ENCODE peak calls at places on chromosome 11, in seven cellular contexts. T is posterior vena cava, S is C1 segment of cervical spinal cord, G is GM03348, O is dorsolateral prefrontal cortex, I is Kasumi-1, L is LHCN-M2. A is an unnamed sample.

GRCh38 chr11:68206211-68206610 is 6.9 kb downstream of the KMT5B start:
- DNase-seq in S (peak), L (peak), G (peak), T (no peak), I (peak), O (no peak), A (no peak)

GRCh38 chr11:2303627-2304155 is 1.9 kb downstream of the TSPAN32 start:
- DNase-seq in S (no peak), I (no peak), O (no peak), L (no peak), T (no peak), G (no peak), A (no peak)

GRCh38 chr11:96964661-96965060 is 574.8 kb downstream of the JRKL start:
- DNase-seq in T (no peak), L (no peak), O (no peak), I (no peak), G (no peak), S (no peak), A (no peak)

GRCh38 chr11:75562836-75563484 is 907 bp downstream of the SERPINH1 start:
- DNase-seq in S (peak), I (no peak), T (no peak), O (no peak), G (peak), L (peak), A (no peak)

GRCh38 chr11:14882196-14882595 is 9.8 kb downstream of the CYP2R1 start:
- DNase-seq in G (no peak), I (no peak), L (no peak), S (no peak), O (no peak), T (no peak), A (no peak)

GRCh38 chr11:89293966-89294679 is 116.4 kb downstream of the TYR start:
- DNase-seq in G (peak), L (no peak), S (no peak), I (no peak), T (no peak), O (no peak), A (peak)

GRCh38 chr11:970319-970871 is 44.7 kb downstream of the AP2A2 start:
- DNase-seq in O (no peak), I (peak), T (no peak), L (no peak), S (no peak), G (no peak), A (no peak)

GRCh38 chr11:70745451-70745850 is 347.1 kb downstream of the CTTN start:
- DNase-seq in I (no peak), O (no peak), L (no peak), S (no peak), T (no peak), G (no peak), A (no peak)

GRCh38 chr11:65522640-65523322 is 2.1 kb upstream of the SCYL1 start:
- DNase-seq in G (no peak), T (peak), O (no peak), L (no peak), I (peak), S (no peak), A (no peak)

GRCh38 chr11:19633276-19633675 is 79.4 kb upstream of the NAV2 start:
- DNase-seq in I (no peak), G (peak), O (peak), L (no peak), T (peak), S (peak), A (no peak)

GRCh38 chr11:131910491-131911387 is 540.3 kb downstream of the NTM start:
- DNase-seq in O (no peak), S (no peak), L (no peak), T (no peak), I (no peak), G (peak), A (no peak)

GRCh38 chr11:10351768-10352641 is 47.1 kb downstream of the ADM start:
- DNase-seq in G (peak), S (no peak), I (no peak), L (peak), T (no peak), O (no peak), A (no peak)

GRCh38 chr11:76025068-76025467 is 181.2 kb downstream of the WNT11 start:
- DNase-seq in S (no peak), L (peak), O (no peak), I (no peak), G (peak), T (no peak), A (no peak)

GRCh38 chr11:134412508-134413333 is 679 bp upstream of the B3GAT1 start:
- DNase-seq in G (no peak), S (peak), I (no peak), T (no peak), L (no peak), O (peak), A (peak)

GRCh38 chr11:93570759-93571413 is 27.7 kb upstream of the SMCO4 start:
- DNase-seq in G (peak), T (no peak), I (no peak), L (peak), O (no peak), S (no peak), A (no peak)

GRCh38 chr11:132623496-132623895 is 908.8 kb downstream of the OPCML start:
- DNase-seq in S (no peak), O (no peak), G (no peak), T (no peak), L (peak), I (no peak), A (no peak)

GRCh38 chr11:19929147-19929546 is 216.5 kb downstream of the NAV2 start:
- DNase-seq in G (peak), S (no peak), T (no peak), L (no peak), I (no peak), O (no peak), A (no peak)

GRCh38 chr11:65417702-65418430 is 4.7 kb upstream of the NEAT1 start:
- DNase-seq in T (peak), G (peak), S (peak), O (no peak), L (peak), I (peak), A (no peak)

GRCh38 chr11:79592441-79593223 is 151.8 kb upstream of the TENM4 start:
- DNase-seq in I (peak), T (no peak), G (no peak), L (no peak), O (no peak), S (no peak), A (no peak)

GRCh38 chr11:58813693-58814092 is 30.8 kb downstream of the GLYATL2 start:
- DNase-seq in G (no peak), I (no peak), T (no peak), O (no peak), S (no peak), L (no peak), A (no peak)

GRCh38 chr11:113926273-113927183 is 21.9 kb downstream of the HTR3B start:
- DNase-seq in G (no peak), T (no peak), O (no peak), S (no peak), I (no peak), L (peak), A (no peak)

GRCh38 chr11:43947003-43947500 is 4.6 kb downstream of the C11orf96 start:
- DNase-seq in G (no peak), L (no peak), I (peak), S (no peak), T (peak), O (no peak), A (no peak)

GRCh38 chr11:112784323-112785073 is 176.7 kb upstream of the NCAM1 start:
- DNase-seq in S (no peak), O (peak), I (no peak), G (peak), T (peak), L (peak), A (no peak)

GRCh38 chr11:129960216-129961214 is 42.1 kb downstream of the PRDM10 start:
- DNase-seq in S (no peak), T (no peak), O (no peak), I (no peak), L (peak), G (peak), A (no peak)

GRCh38 chr11:118064956-118065355 is 11.9 kb upstream of the TMPRSS4 start:
- DNase-seq in I (no peak), O (no peak), T (peak), L (no peak), S (no peak), G (no peak), A (no peak)

GRCh38 chr11:125465254-125465653 is 30.8 kb downstream of the FEZ1 start:
- DNase-seq in S (no peak), T (no peak), G (no peak), L (no peak), I (no peak), O (no peak), A (no peak)

GRCh38 chr11:120539681-120540369 is 28.3 kb downstream of the GRIK4 start:
- DNase-seq in L (peak), S (no peak), O (no peak), G (peak), I (no peak), T (no peak), A (no peak)

GRCh38 chr11:94142308-94143277 is 14.0 kb downstream of the PANX1 start:
- DNase-seq in G (no peak), S (no peak), L (no peak), I (no peak), O (no peak), T (no peak), A (no peak)

GRCh38 chr11:59716051-59716450 is 2.4 kb upstream of the OR10V1 start:
- DNase-seq in S (no peak), L (no peak), G (no peak), I (no peak), T (no peak), O (no peak), A (no peak)

GRCh38 chr11:57269580-57270021 is 32.6 kb upstream of the APLNR start:
- DNase-seq in O (no peak), T (no peak), S (no peak), L (no peak), I (no peak), G (no peak), A (no peak)

GRCh38 chr11:72569966-72570892 is 104.0 kb downstream of the PDE2A start:
- DNase-seq in I (no peak), G (peak), O (no peak), S (no peak), L (peak), T (peak), A (no peak)

GRCh38 chr11:45895553-45896259 is 10.3 kb downstream of the MAPK8IP1 start:
- DNase-seq in S (no peak), O (no peak), L (no peak), T (no peak), I (no peak), G (no peak), A (no peak)

GRCh38 chr11:62548545-62549335 is 2.1 kb upstream of the AHNAK start:
- DNase-seq in T (no peak), I (no peak), S (no peak), L (no peak), O (no peak), G (no peak), A (no peak)